ENCODE peak calls at places on chromosomes 7 and 10, in nine cellular contexts. P is activated CD4-positive, CD25-positive, alpha-beta regulatory T cell; F is GM06990; B is astrocyte of the spinal cord; U is aorta; S is left lobe of liver; T is hippocampal formation; O is smooth muscle cell of the brain vasculature; J is HuH-7. R is an unnamed sample.

GRCh38 chr7:33946094-33946699 is 40.9 kb downstream of the BMPER start:
- DNase-seq in S (no peak), F (no peak), P (no peak), J (no peak), B (no peak), T (no peak), O (no peak), U (no peak), R (no peak)

GRCh38 chr7:141463986-141464385 is 87.2 kb upstream of the AGK start:
- DNase-seq in S (no peak), T (no peak), P (no peak), F (no peak), O (no peak), U (no peak), J (no peak), B (peak), R (no peak)

GRCh38 chr7:126700807-126701604 is 551.7 kb downstream of the GRM8 start:
- DNase-seq in T (no peak), F (peak), J (no peak), S (no peak), U (peak), O (peak), P (peak), B (peak), R (no peak)

GRCh38 chr7:154862153-154862791 is 140.7 kb downstream of the PAXIP1 start:
- DNase-seq in P (no peak), U (no peak), T (no peak), J (no peak), O (no peak), S (no peak), B (no peak), F (peak), R (no peak)

GRCh38 chr10:130728531-130729215 is 582.8 kb downstream of the TCERG1L start:
- DNase-seq in B (no peak), S (no peak), U (no peak), J (no peak), T (no peak), O (no peak), F (no peak), P (no peak), R (no peak)

GRCh38 chr10:126247454-126247975 is 140.8 kb downstream of the ADAM12 start:
- DNase-seq in J (no peak), S (no peak), O (peak), P (no peak), F (no peak), T (no peak), B (peak), U (peak), R (no peak)

GRCh38 chr7:91288208-91288824 is 24.1 kb downstream of the FZD1 start:
- DNase-seq in T (no peak), B (no peak), S (peak), J (no peak), O (no peak), F (no peak), U (peak), P (no peak), R (peak)

GRCh38 chr10:130777507-130778165 is 533.9 kb downstream of the TCERG1L start:
- DNase-seq in T (no peak), P (no peak), U (no peak), O (no peak), S (no peak), B (no peak), F (no peak), J (no peak), R (peak)

GRCh38 chr10:62627985-62628384 is 176.5 kb upstream of the ADO start:
- DNase-seq in U (no peak), T (no peak), O (no peak), J (no peak), F (no peak), B (no peak), S (no peak), P (no peak), R (no peak)

GRCh38 chr10:24952146-24952700 is at the start of gene PRTFDC1:
- DNase-seq in P (no peak), S (no peak), U (peak), J (peak), T (peak), B (no peak), F (peak), O (no peak), R (peak)

GRCh38 chr10:35306852-35307251 is 29.5 kb upstream of the CCNY start:
- DNase-seq in U (no peak), B (no peak), F (no peak), O (no peak), P (no peak), T (no peak), S (no peak), J (no peak), R (peak)

GRCh38 chr10:80260295-80261243 is 28.9 kb downstream of the MAT1A start:
- DNase-seq in B (no peak), U (no peak), J (peak), T (no peak), O (no peak), P (no peak), F (no peak), S (peak), R (peak)

GRCh38 chr10:33126118-33126517 is 168.1 kb upstream of the ITGB1 start:
- DNase-seq in O (no peak), F (no peak), P (no peak), B (peak), T (no peak), S (no peak), J (no peak), U (no peak), R (no peak)

GRCh38 chr7:155961241-155962190 is 149.3 kb upstream of the SHH start:
- DNase-seq in F (no peak), P (no peak), B (peak), S (peak), T (no peak), J (no peak), U (no peak), O (no peak), R (no peak)

GRCh38 chr7:1142051-1142635 is 17.9 kb downstream of the ZFAND2A start:
- DNase-seq in U (peak), O (no peak), F (no peak), P (no peak), J (no peak), T (no peak), B (no peak), S (no peak), R (no peak)

GRCh38 chr10:69716711-69717560 is 84.8 kb upstream of the COL13A1 start:
- DNase-seq in S (peak), T (no peak), B (peak), J (peak), F (no peak), U (peak), O (no peak), P (peak), R (peak)

GRCh38 chr7:47095906-47096305 is 486.0 kb downstream of the TNS3 start:
- DNase-seq in T (no peak), S (no peak), J (no peak), U (no peak), F (no peak), O (no peak), B (no peak), P (no peak), R (no peak)

GRCh38 chr7:14846405-14846804 is 56.1 kb downstream of the DGKB start:
- DNase-seq in S (no peak), F (no peak), B (no peak), P (no peak), T (no peak), O (no peak), U (no peak), J (no peak), R (no peak)

GRCh38 chr7:11203688-11204087 is 230.0 kb downstream of the PHF14 start:
- DNase-seq in B (no peak), O (no peak), J (no peak), T (no peak), U (no peak), F (no peak), S (no peak), P (no peak), R (no peak)

GRCh38 chr7:93327006-93327633 is 95.0 kb downstream of the VPS50 start:
- DNase-seq in F (no peak), J (no peak), T (no peak), B (peak), O (no peak), U (no peak), S (no peak), P (no peak), R (no peak)